ENCODE peak calls at places on chromosomes 11 and 22, in six cellular contexts. E is K562, L is H1, F is HepG2, A is GM12892, M is GM12878. K is an unnamed sample.
A peak's percentile ranks its signal among the peaks of the same experiment; 100 is the strongest.

GRCh38 chr11:106381895-106382294 is 304.4 kb downstream of the AASDHPPT start:
- DNase-seq in M (no peak), A (no peak), L (peak; percentile 17), E (no peak), F (no peak), K (no peak)

GRCh38 chr11:122141757-122142156 is 25.7 kb upstream of the BLID start:
- DNase-seq in M (no peak), A (no peak), E (no peak), L (no peak), F (no peak), K (no peak)

GRCh38 chr11:69325446-69325845 is 31.5 kb downstream of the MYEOV start:
- DNase-seq in M (no peak), A (no peak), E (no peak), F (no peak), L (no peak), K (no peak)

GRCh38 chr11:129408865-129409444 is 33.3 kb downstream of the BARX2 start:
- DNase-seq in F (no peak), E (no peak), L (no peak), M (no peak), A (no peak), K (no peak)

GRCh38 chr11:106818416-106818815 is 199.9 kb downstream of the GUCY1A2 start:
- DNase-seq in A (no peak), L (no peak), F (no peak), E (no peak), M (no peak), K (no peak)

GRCh38 chr11:16981651-16982194 is 32.5 kb downstream of the PLEKHA7 start:
- DNase-seq in M (no peak), A (no peak), L (peak; percentile 29), F (peak; percentile 93), E (no peak), K (no peak)

GRCh38 chr11:9760180-9760550 is 96.3 kb downstream of the SWAP70 start:
- DNase-seq in E (no peak), M (no peak), L (no peak), F (no peak), A (no peak), K (no peak)

GRCh38 chr11:122686106-122686505 is 30.6 kb downstream of the UBASH3B start:
- DNase-seq in L (no peak), E (no peak), F (no peak), A (no peak), M (no peak), K (no peak)

GRCh38 chr11:109865558-109866186 is 227.5 kb upstream of the ZC3H12C start:
- DNase-seq in L (no peak), E (no peak), A (no peak), M (no peak), F (no peak), K (no peak)

GRCh38 chr11:71356280-71356876 is 91.8 kb downstream of the DHCR7 start:
- DNase-seq in E (no peak), F (no peak), M (no peak), A (no peak), L (no peak), K (no peak)

GRCh38 chr11:11592146-11592684 is 29.6 kb downstream of the GALNT18 start:
- DNase-seq in L (no peak), E (no peak), A (no peak), F (no peak), M (no peak), K (no peak)

GRCh38 chr11:8097062-8097814 is 16.2 kb downstream of the TUB start:
- DNase-seq in L (no peak), F (no peak), E (no peak), A (no peak), M (no peak), K (no peak)

GRCh38 chr11:133019545-133019944 is 512.8 kb downstream of the OPCML start:
- DNase-seq in E (no peak), M (no peak), A (no peak), F (no peak), L (no peak), K (no peak)

GRCh38 chr11:79616392-79616831 is 175.6 kb upstream of the TENM4 start:
- DNase-seq in L (no peak), F (no peak), M (no peak), A (no peak), E (no peak), K (no peak)

GRCh38 chr11:128559496-128560103 is 27.8 kb downstream of the ETS1 start:
- DNase-seq in A (no peak), L (no peak), E (no peak), F (no peak), M (no peak), K (no peak)

GRCh38 chr11:68215087-68215445 is 2.0 kb upstream of the KMT5B start:
- DNase-seq in A (no peak), L (no peak), F (no peak), M (no peak), E (no peak), K (no peak)

GRCh38 chr11:15769203-15769602 is 587.1 kb downstream of the SOX6 start:
- DNase-seq in F (no peak), M (no peak), A (no peak), E (no peak), L (no peak), K (no peak)

GRCh38 chr22:26906464-26906863 is 249.1 kb downstream of the MIAT start:
- DNase-seq in E (no peak), M (no peak), A (no peak), L (no peak), F (no peak), K (no peak)

GRCh38 chr11:116715383-116715782 is 57.4 kb downstream of the BUD13 start:
- DNase-seq in M (no peak), E (peak; percentile 31), F (no peak), L (no peak), A (no peak), K (no peak)

GRCh38 chr11:109508185-109508584 is 86.2 kb downstream of the C11orf87 start:
- DNase-seq in A (no peak), M (no peak), E (no peak), F (no peak), L (no peak), K (no peak)

GRCh38 chr11:20088368-20089260 is 71.7 kb downstream of the DBX1 start:
- DNase-seq in F (no peak), A (no peak), E (no peak), L (no peak), M (no peak), K (no peak)

GRCh38 chr11:2348986-2349385 is 28.1 kb upstream of the CD81 start:
- DNase-seq in L (no peak), A (no peak), M (no peak), F (no peak), E (no peak), K (no peak)

GRCh38 chr11:130418210-130418609 is 10.2 kb downstream of the ADAMTS8 start:
- DNase-seq in A (no peak), F (no peak), E (no peak), M (no peak), L (no peak), K (no peak)

GRCh38 chr11:71330996-71331395 is 78.6 kb upstream of the SHANK2 start:
- DNase-seq in M (no peak), F (no peak), L (no peak), E (no peak), A (no peak), K (no peak)

GRCh38 chr11:112619106-112619505 is 342.1 kb upstream of the NCAM1 start:
- DNase-seq in E (no peak), F (no peak), A (no peak), M (no peak), L (no peak), K (no peak)

GRCh38 chr11:112616292-112617088 is 344.7 kb upstream of the NCAM1 start:
- DNase-seq in E (no peak), F (no peak), A (no peak), L (no peak), M (no peak), K (no peak)

GRCh38 chr11:112615238-112615637 is 346.0 kb upstream of the NCAM1 start:
- DNase-seq in M (no peak), F (no peak), E (no peak), A (no peak), L (no peak), K (no peak)

GRCh38 chr11:112617977-112618829 is 343.0 kb upstream of the NCAM1 start:
- DNase-seq in F (no peak), M (no peak), E (no peak), L (no peak), A (no peak), K (no peak)

GRCh38 chr11:112617089-112617407 is 344.2 kb upstream of the NCAM1 start:
- DNase-seq in M (no peak), A (no peak), E (no peak), L (no peak), F (no peak), K (no peak)
- TF ChIP-seq POLR2A in M (no peak), A (no peak), E (no peak), L (no peak), F (no peak), K (no peak)

GRCh38 chr11:32830413-32830738 is 649 bp downstream of the PRRG4 start:
- DNase-seq in F (peak; percentile 62), A (peak; percentile 6), L (no peak), E (no peak), M (no peak), K (no peak)
- TF ChIP-seq TAF1 in F (no peak), A (no peak), L (no peak), E (no peak), M (no peak), K (no peak)

DNA sequence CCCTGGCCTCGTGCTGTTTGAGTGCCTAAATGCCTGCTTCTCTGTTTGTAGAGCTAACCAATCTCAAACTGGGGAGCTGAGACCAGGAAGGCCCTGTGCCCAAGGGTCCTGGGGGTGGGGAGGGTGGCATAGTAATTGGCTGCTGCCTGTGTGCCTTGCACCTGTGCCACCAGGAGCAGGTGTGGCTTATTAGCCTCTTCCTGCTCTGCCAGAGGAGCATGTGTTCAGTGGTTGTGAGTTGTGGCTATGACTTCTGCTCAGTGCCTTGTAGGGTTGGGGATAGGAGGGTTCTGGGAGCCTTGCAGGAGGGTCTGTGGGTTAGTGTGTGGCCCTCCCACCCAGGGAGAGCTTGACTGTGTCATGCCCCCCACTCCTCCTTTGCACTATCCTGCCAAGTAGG is 109.2 kb downstream of the ZBTB16 start:
- DNase-seq in M (no peak), A (no peak), L (no peak), F (no peak), E (no peak), K (no peak)
- TF ChIP-seq POLR2A in M (no peak), A (no peak), L (no peak), F (no peak), E (no peak), K (no peak)

DNA sequence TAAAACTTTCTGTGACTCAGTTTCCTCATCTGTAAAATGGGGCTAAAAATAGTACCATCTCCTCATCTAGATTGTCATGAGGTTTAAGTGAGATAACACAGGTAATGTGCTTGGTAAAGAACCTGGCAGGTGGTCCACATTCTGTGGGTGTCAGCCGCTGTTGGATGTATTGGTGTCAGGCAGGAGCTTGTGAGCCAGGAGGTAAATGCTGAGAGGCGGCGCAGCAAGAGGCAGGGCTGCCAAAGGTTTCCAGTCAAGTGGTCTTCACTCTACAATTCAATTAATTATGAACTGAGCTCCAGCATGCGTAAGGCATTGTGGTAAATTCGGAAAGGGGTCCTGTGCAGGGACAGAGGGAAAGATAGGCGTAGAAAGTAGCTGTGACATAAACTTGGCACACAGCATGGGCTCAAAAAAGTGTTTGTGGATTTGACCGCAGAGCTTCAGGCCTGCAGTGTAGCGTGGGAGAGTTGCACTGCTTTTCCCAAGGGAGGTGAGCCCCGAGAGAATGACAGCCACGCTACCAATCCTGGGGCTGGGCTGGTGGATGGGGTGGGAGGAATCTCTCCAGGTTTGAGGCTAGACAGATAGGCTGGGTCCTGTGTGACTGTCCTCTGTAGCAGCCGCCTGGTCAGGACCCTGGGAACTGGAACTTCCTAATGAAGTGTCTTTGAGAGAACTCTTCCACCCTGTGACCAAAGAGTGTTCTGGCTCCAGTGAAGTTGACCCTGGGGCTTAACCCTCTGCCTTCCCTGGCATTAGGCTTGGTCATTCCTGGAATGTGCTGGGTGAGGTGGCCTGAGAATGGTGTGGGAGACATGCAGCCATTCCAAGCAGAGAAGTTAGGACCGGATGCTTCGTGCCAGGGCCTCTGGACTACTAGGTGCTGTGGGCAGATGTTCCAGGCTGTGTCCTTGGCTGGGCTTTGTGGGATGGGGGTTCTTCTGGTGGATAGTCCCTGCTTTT is 122.4 kb downstream of the FEZ1 start:
- DNase-seq in E (no peak), A (no peak), F (no peak), M (peak; percentile 42), L (no peak), K (no peak)
- TF ChIP-seq TAF1 in E (no peak), A (no peak), F (no peak), M (no peak), L (no peak), K (no peak)

K was measured in GM12891.